ENCODE peak calls at places on chromosomes 5 and 9, in five cellular contexts. One of them, this sample, is unnamed.

GRCh38 chr9:2740616-2741015 is 23.3 kb downstream of the KCNV2 start:
- DNase-seq in lower lobe of right lung: no peak
- DNase-seq in heart left ventricle: no peak
- DNase-seq in fibroblast of the aortic adventitia: peak
- DNase-seq in psoas muscle: no peak
- DNase-seq in this sample: no peak

GRCh38 chr5:96952118-96952750 is 16.4 kb downstream of the LNPEP start:
- DNase-seq in psoas muscle: no peak
- DNase-seq in fibroblast of the aortic adventitia: peak
- DNase-seq in lower lobe of right lung: no peak
- DNase-seq in heart left ventricle: no peak
- DNase-seq in this sample: no peak

GRCh38 chr5:106397700-106398099 is 1273.0 kb downstream of the EFNA5 start:
- DNase-seq in fibroblast of the aortic adventitia: peak
- DNase-seq in psoas muscle: no peak
- DNase-seq in lower lobe of right lung: no peak
- DNase-seq in heart left ventricle: no peak
- DNase-seq in this sample: peak

GRCh38 chr9:37174247-37174646 is 53.9 kb downstream of the ZCCHC7 start:
- DNase-seq in lower lobe of right lung: no peak
- DNase-seq in psoas muscle: no peak
- DNase-seq in heart left ventricle: no peak
- DNase-seq in fibroblast of the aortic adventitia: peak
- DNase-seq in this sample: peak

GRCh38 chr5:93359296-93359957 is 221.6 kb downstream of the NR2F1-AS1 start:
- DNase-seq in heart left ventricle: no peak
- DNase-seq in fibroblast of the aortic adventitia: peak
- DNase-seq in lower lobe of right lung: no peak
- DNase-seq in psoas muscle: no peak
- DNase-seq in this sample: peak

GRCh38 chr5:176817369-176817841 is 7.0 kb downstream of the UNC5A start:
- DNase-seq in lower lobe of right lung: no peak
- DNase-seq in heart left ventricle: no peak
- DNase-seq in psoas muscle: no peak
- DNase-seq in fibroblast of the aortic adventitia: no peak
- DNase-seq in this sample: no peak

GRCh38 chr9:108703414-108703813 is 152.4 kb downstream of the ACTL7B start:
- DNase-seq in lower lobe of right lung: no peak
- DNase-seq in psoas muscle: no peak
- DNase-seq in fibroblast of the aortic adventitia: no peak
- DNase-seq in heart left ventricle: no peak
- DNase-seq in this sample: no peak

GRCh38 chr5:170405822-170406221 is 16.7 kb upstream of the KCNMB1 start:
- DNase-seq in psoas muscle: no peak
- DNase-seq in fibroblast of the aortic adventitia: no peak
- DNase-seq in lower lobe of right lung: no peak
- DNase-seq in heart left ventricle: no peak
- DNase-seq in this sample: no peak

GRCh38 chr5:31075981-31076380 is 117.5 kb upstream of the CDH6 start:
- DNase-seq in fibroblast of the aortic adventitia: no peak
- DNase-seq in heart left ventricle: no peak
- DNase-seq in psoas muscle: no peak
- DNase-seq in lower lobe of right lung: no peak
- DNase-seq in this sample: no peak

GRCh38 chr5:76942581-76942980 is 10.3 kb upstream of the CRHBP start:
- DNase-seq in heart left ventricle: no peak
- DNase-seq in psoas muscle: no peak
- DNase-seq in fibroblast of the aortic adventitia: no peak
- DNase-seq in lower lobe of right lung: no peak
- DNase-seq in this sample: no peak

GRCh38 chr5:141597814-141598213 is 21.0 kb downstream of the DIAPH1 start:
- DNase-seq in lower lobe of right lung: no peak
- DNase-seq in fibroblast of the aortic adventitia: no peak
- DNase-seq in heart left ventricle: no peak
- DNase-seq in psoas muscle: no peak
- DNase-seq in this sample: no peak
- TF ChIP-seq CTCF in lower lobe of right lung: no peak
- TF ChIP-seq CTCF in fibroblast of the aortic adventitia: no peak
- TF ChIP-seq CTCF in heart left ventricle: no peak
- TF ChIP-seq CTCF in psoas muscle: no peak
- TF ChIP-seq CTCF in this sample: no peak

DNA sequence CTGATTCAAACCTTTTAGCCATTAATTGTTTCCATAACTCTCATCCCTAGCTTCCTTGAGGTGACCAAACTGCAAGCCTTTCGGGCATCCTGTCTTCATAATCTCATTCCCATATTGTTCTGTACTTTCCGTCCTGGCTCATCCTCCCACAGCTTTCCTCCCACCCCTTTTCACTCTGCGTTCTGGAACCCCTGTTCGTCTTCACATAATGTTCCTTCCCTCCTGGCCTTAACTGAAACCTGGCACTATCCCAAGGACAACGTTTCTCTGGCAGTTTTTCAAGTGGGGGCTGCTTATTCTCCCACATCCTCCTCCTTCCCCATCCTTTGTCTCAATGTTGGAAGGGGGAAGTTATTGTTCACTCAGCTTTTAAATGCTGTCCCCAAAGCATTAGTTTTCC is 1.5 kb downstream of the ZNF189 start:
- DNase-seq in lower lobe of right lung: no peak
- DNase-seq in fibroblast of the aortic adventitia: peak
- DNase-seq in heart left ventricle: no peak
- DNase-seq in psoas muscle: peak
- DNase-seq in this sample: peak
- H3K4me3 ChIP-seq in lower lobe of right lung: peak
- H3K4me3 ChIP-seq in fibroblast of the aortic adventitia: peak
- H3K4me3 ChIP-seq in heart left ventricle: peak
- H3K4me3 ChIP-seq in psoas muscle: peak
- H3K4me3 ChIP-seq in this sample: peak

DNA sequence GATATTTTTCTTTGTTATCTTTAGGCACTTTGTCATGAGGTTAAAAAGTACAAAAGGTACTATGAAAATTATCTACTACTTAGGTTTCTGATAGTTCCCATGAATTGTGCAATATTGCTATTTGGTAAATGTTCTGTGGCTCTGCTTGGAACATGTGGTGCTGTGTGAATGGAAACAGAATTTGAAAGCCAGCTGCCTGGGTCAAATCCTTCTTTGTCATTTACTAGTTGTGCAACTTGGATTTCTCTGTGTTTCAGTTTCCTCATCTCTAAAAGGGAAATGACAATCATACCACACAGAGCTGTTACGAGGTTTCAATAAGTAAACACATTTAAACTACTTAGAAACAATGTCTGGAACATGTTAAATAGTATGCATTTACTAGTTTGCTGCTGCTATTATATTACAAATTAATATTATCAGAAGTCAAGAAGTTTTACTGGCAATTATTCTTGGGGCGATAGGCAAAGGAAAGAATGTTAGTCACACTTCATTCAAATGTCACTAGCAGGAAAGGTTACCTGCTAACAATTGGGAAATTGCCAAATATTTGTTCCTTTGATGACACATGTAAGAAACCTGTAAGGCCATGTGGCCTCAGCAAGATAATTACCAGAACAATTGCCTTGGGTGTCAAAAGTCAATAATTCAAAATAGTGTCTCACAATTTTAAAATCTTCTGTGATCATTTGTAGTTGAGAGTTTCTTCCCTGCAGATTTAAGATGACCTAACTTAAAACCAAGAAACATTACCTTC is 184.8 kb downstream of the KIAA0825 start:
- DNase-seq in heart left ventricle: no peak
- DNase-seq in lower lobe of right lung: no peak
- DNase-seq in psoas muscle: no peak
- DNase-seq in fibroblast of the aortic adventitia: peak
- DNase-seq in this sample: peak
- TF ChIP-seq CTCF in heart left ventricle: no peak
- TF ChIP-seq CTCF in lower lobe of right lung: no peak
- TF ChIP-seq CTCF in psoas muscle: no peak
- TF ChIP-seq CTCF in fibroblast of the aortic adventitia: no peak
- TF ChIP-seq CTCF in this sample: no peak

DNA sequence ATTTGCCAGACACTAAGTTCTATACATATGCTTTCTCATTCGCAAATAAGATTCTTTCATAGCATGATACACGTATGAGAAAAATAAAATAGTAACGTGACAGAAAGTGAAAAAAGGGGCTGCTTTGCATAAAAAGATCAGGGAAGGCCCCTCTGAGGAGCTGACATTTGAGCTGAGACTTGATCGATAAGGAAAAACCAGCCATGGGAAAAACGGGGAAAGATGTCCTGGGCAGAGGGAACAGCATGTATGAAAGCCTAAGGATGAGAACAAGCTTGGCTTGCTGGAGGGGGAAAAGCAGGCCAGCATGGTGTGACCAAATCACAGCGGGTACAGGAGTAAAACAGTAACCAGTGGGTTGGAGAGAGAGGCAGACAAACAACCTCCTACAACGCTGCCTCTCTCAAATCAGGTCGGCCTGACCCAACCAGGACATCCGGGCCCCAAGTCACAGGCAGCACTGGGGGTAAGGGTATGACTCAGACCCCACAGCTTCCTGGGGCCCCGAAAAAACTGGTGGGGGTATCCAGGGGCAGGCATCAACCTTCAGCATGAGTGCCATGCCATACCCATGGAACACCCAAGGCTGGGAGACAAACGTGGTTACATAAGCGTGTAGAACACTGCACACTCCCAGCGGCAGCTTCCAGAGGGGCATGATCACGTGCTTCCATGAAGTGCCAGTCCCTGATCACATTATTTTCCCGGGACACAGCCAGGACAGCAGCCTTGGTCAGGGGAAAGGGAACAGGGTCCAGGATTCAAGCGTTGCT is 2.2 kb downstream of the TNIP1 start:
- DNase-seq in heart left ventricle: no peak
- DNase-seq in fibroblast of the aortic adventitia: no peak
- DNase-seq in psoas muscle: peak
- DNase-seq in lower lobe of right lung: no peak
- DNase-seq in this sample: no peak
- H3K4me3 ChIP-seq in heart left ventricle: no peak
- H3K4me3 ChIP-seq in fibroblast of the aortic adventitia: no peak
- H3K4me3 ChIP-seq in psoas muscle: peak
- H3K4me3 ChIP-seq in lower lobe of right lung: peak
- H3K4me3 ChIP-seq in this sample: no peak

GRCh38 chr5:64040496-64040895 is 78.3 kb upstream of the HTR1A start:
- DNase-seq in psoas muscle: no peak
- DNase-seq in lower lobe of right lung: no peak
- DNase-seq in fibroblast of the aortic adventitia: no peak
- DNase-seq in heart left ventricle: no peak
- DNase-seq in this sample: no peak
- TF ChIP-seq CTCF in psoas muscle: no peak
- TF ChIP-seq CTCF in lower lobe of right lung: no peak
- TF ChIP-seq CTCF in fibroblast of the aortic adventitia: no peak
- TF ChIP-seq CTCF in heart left ventricle: no peak
- TF ChIP-seq CTCF in this sample: no peak

DNA sequence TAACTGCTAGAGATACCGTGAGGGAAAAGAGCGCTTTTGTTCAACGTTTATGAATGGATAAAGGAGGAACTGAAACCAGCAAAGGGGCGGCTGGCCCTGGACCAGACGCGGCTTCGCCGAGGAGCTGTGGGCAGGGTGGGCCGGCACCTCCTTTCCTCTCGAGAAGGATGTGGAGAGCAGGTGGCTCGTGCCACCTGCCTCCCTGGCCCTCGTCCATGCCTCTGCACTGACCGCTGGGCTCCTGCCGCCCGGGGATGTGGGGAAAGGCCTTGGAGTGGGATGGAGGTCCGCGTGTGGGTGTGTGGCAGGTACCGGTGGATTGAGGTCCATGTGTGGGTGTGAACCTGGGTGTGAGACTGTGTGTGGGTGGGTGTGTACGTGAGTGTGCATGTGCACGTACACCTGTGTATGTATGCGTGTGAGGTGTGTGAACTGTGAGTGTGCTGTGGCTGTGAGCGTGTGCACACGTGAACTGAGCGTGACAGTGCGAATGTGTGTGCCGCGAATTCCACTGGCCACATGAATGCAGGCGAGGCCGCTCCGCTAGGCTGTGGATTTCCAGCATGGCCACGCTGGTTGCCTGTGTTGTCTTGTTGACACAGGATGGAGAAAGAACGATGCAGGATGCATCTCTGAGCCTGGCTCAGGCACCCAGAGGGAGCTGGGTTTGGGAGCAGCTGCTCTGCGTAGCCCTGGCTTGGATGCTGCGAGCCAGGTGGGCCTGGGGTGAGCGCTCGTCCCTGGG is 4.4 kb upstream of the CEP72 start:
- DNase-seq in lower lobe of right lung: no peak
- DNase-seq in heart left ventricle: no peak
- DNase-seq in psoas muscle: no peak
- DNase-seq in fibroblast of the aortic adventitia: no peak
- DNase-seq in this sample: no peak
- H3K4me3 ChIP-seq in lower lobe of right lung: no peak
- H3K4me3 ChIP-seq in heart left ventricle: no peak
- H3K4me3 ChIP-seq in psoas muscle: no peak
- H3K4me3 ChIP-seq in fibroblast of the aortic adventitia: no peak
- H3K4me3 ChIP-seq in this sample: no peak

GRCh38 chr5:8396756-8397155 is 527.8 kb downstream of the MTRR start:
- DNase-seq in heart left ventricle: no peak
- DNase-seq in lower lobe of right lung: no peak
- DNase-seq in psoas muscle: no peak
- DNase-seq in fibroblast of the aortic adventitia: no peak
- DNase-seq in this sample: no peak

GRCh38 chr5:8391916-8392315 is 523.0 kb downstream of the MTRR start:
- DNase-seq in psoas muscle: no peak
- DNase-seq in lower lobe of right lung: no peak
- DNase-seq in fibroblast of the aortic adventitia: no peak
- DNase-seq in heart left ventricle: no peak
- DNase-seq in this sample: no peak

GRCh38 chr5:8399471-8399870 is 530.5 kb downstream of the MTRR start:
- DNase-seq in psoas muscle: no peak
- DNase-seq in lower lobe of right lung: no peak
- DNase-seq in fibroblast of the aortic adventitia: no peak
- DNase-seq in heart left ventricle: no peak
- DNase-seq in this sample: no peak

GRCh38 chr5:8394965-8395364 is 526.0 kb downstream of the MTRR start:
- DNase-seq in lower lobe of right lung: no peak
- DNase-seq in fibroblast of the aortic adventitia: no peak
- DNase-seq in psoas muscle: no peak
- DNase-seq in heart left ventricle: no peak
- DNase-seq in this sample: no peak
- TF ChIP-seq CTCF in lower lobe of right lung: no peak
- TF ChIP-seq CTCF in fibroblast of the aortic adventitia: no peak
- TF ChIP-seq CTCF in psoas muscle: no peak
- TF ChIP-seq CTCF in heart left ventricle: no peak
- TF ChIP-seq CTCF in this sample: no peak

DNA sequence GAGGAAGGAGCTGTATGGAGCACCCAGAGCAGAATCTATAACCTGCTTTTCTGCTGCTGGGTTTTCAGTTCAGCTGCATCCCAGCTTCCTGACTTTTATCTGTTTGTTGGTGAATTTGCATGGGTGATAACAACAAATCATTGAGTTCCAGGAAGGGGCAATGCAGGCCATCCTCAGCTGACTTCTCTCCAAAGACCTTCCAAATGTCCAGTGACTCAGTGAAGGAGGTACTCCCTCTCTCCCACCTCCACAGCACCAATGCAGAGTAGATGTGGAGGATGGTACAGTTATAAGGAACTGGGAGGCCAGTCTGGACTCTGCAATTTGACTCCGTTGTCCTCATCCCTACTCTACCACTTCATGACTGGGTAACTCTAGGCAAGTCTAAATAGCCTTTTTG is 1.7 kb upstream of the TXN start:
- DNase-seq in fibroblast of the aortic adventitia: no peak
- DNase-seq in heart left ventricle: no peak
- DNase-seq in lower lobe of right lung: no peak
- DNase-seq in psoas muscle: no peak
- DNase-seq in this sample: peak
- H3K4me3 ChIP-seq in fibroblast of the aortic adventitia: peak
- H3K4me3 ChIP-seq in heart left ventricle: no peak
- H3K4me3 ChIP-seq in lower lobe of right lung: no peak
- H3K4me3 ChIP-seq in psoas muscle: peak
- H3K4me3 ChIP-seq in this sample: peak

This sample was measured in fibroblast of pulmonary artery.